ENCODE peak calls at places on chromosomes 16 and 17, in nine cellular contexts. D is Calu3; S is stimulated activated CD8-positive, alpha-beta memory T cell treated with anti-CD3 and anti-CD28 coated beads, Interleukin-15, amount 100 ng/mL, for 4 hours; A is mesenteric fat pad; C is esophagus muscularis mucosa; H is activated naive CD4-positive, alpha-beta T cell treated with anti-CD3 and anti-CD28 coated beads, Interleukin-2, amount 10 ng/mL, durations not matched to agents 7 days and 5 days; U is pulmonary artery endothelial cell; B is germinal center; R is aorta. G is an unnamed sample.

GRCh38 chr16:53098526-53099317 is 43.9 kb downstream of the CHD9 start:
- DNase-seq in D (peak), S (peak), A (peak), C (peak), H (peak), U (peak), B (peak), R (peak), G (peak)

GRCh38 chr16:1474471-1474795 is 395 bp downstream of the CLCN7 start:
- DNase-seq in D (no peak), S (no peak), A (no peak), C (no peak), H (no peak), U (no peak), B (peak), R (no peak), G (no peak)

GRCh38 chr17:4152471-4152870 is 9.5 kb downstream of the CYB5D2 start:
- DNase-seq in D (no peak), S (no peak), A (no peak), C (no peak), H (no peak), U (no peak), B (no peak), R (no peak), G (no peak)

GRCh38 chr17:76657505-76658386 is 14.2 kb upstream of the ST6GALNAC1 start:
- DNase-seq in D (no peak), S (no peak), A (peak), C (no peak), H (no peak), U (no peak), B (no peak), R (no peak), G (no peak)

GRCh38 chr17:18323507-18324139 is 8.5 kb downstream of the SMCR8 start:
- DNase-seq in D (no peak), S (no peak), A (no peak), C (no peak), H (no peak), U (no peak), B (no peak), R (no peak), G (no peak)

GRCh38 chr17:9038380-9038779 is 17.1 kb downstream of the NTN1 start:
- DNase-seq in D (no peak), S (no peak), A (no peak), C (no peak), H (no peak), U (no peak), B (no peak), R (no peak), G (no peak)

GRCh38 chr17:48240562-48241130 is 133.1 kb downstream of the SNX11 start:
- DNase-seq in D (no peak), S (no peak), A (no peak), C (no peak), H (no peak), U (no peak), B (no peak), R (no peak), G (no peak)

GRCh38 chr16:84084570-84085270 is 32.0 kb downstream of the MBTPS1 start:
- DNase-seq in D (peak), S (peak), A (no peak), C (no peak), H (peak), U (no peak), B (peak), R (peak), G (no peak)

GRCh38 chr16:12529582-12529981 is 274.1 kb downstream of the CPPED1 start:
- DNase-seq in D (no peak), S (no peak), A (no peak), C (no peak), H (no peak), U (no peak), B (no peak), R (peak), G (no peak)

GRCh38 chr17:55735784-55736405 is 13.2 kb upstream of the TMEM100 start:
- DNase-seq in D (peak), S (no peak), A (no peak), C (no peak), H (peak), U (no peak), B (peak), R (no peak), G (no peak)

GRCh38 chr17:43368740-43369506 is 29.9 kb upstream of the ARL4D start:
- DNase-seq in D (peak), S (peak), A (no peak), C (peak), H (peak), U (peak), B (peak), R (peak), G (peak)

GRCh38 chr17:35010093-35010492 is 29.8 kb downstream of the LIG3 start:
- DNase-seq in D (no peak), S (no peak), A (no peak), C (no peak), H (no peak), U (no peak), B (no peak), R (no peak), G (no peak)

GRCh38 chr16:31187808-31188189 is 7.9 kb downstream of the FUS start:
- DNase-seq in D (no peak), S (no peak), A (no peak), C (no peak), H (no peak), U (no peak), B (no peak), R (no peak), G (no peak)

GRCh38 chr16:48829361-48829760 is 219.4 kb upstream of the N4BP1 start:
- DNase-seq in D (no peak), S (no peak), A (no peak), C (peak), H (no peak), U (no peak), B (no peak), R (no peak), G (no peak)

GRCh38 chr16:52634528-52634927 is 87.6 kb upstream of the TOX3 start:
- DNase-seq in D (no peak), S (no peak), A (no peak), C (no peak), H (no peak), U (no peak), B (no peak), R (no peak), G (no peak)

GRCh38 chr16:4021070-4021779 is 95.0 kb downstream of the ADCY9 start:
- DNase-seq in D (peak), S (no peak), A (no peak), C (no peak), H (no peak), U (no peak), B (no peak), R (no peak), G (no peak)

GRCh38 chr16:80161799-80162380 is 378.9 kb upstream of the DYNLRB2 start:
- DNase-seq in D (no peak), S (no peak), A (no peak), C (no peak), H (no peak), U (no peak), B (no peak), R (no peak), G (no peak)

GRCh38 chr17:77392376-77393273 is 251.9 kb downstream of the SEC14L1 start:
- DNase-seq in D (peak), S (no peak), A (no peak), C (no peak), H (no peak), U (no peak), B (no peak), R (peak), G (no peak)

GRCh38 chr16:12229759-12230594 is 253.4 kb downstream of the SNX29 start:
- DNase-seq in D (no peak), S (no peak), A (no peak), C (no peak), H (no peak), U (no peak), B (no peak), R (no peak), G (no peak)

GRCh38 chr17:41689497-41690299 is 1.0 kb downstream of the EIF1 start:
- DNase-seq in D (peak), S (no peak), A (no peak), C (no peak), H (peak), U (no peak), B (peak), R (no peak), G (no peak)

G was measured in activated gamma-delta T cell.